ENCODE peak calls at places on chromosomes 16 and 17, in eight cellular contexts. One of them, this sample, is unnamed.

GRCh38 chr17:6753006-6753445 is 2.8 kb upstream of the XAF1 start:
- DNase-seq in GM23338: peak; percentile 56
- DNase-seq in B cell: no peak
- DNase-seq in ascending aorta: peak; percentile 78
- DNase-seq in A549: no peak
- DNase-seq in AG04449: peak; percentile 71
- DNase-seq in fibroblast of lung: peak; percentile 94
- DNase-seq in heart right ventricle: peak; percentile 65
- DNase-seq in this sample: no peak

GRCh38 chr17:36936455-36936934 is 780 bp upstream of the LHX1 start:
- DNase-seq in GM23338: peak; percentile 90
- DNase-seq in B cell: peak; percentile 58
- DNase-seq in ascending aorta: no peak
- DNase-seq in A549: no peak
- DNase-seq in AG04449: no peak
- DNase-seq in fibroblast of lung: no peak
- DNase-seq in heart right ventricle: no peak
- DNase-seq in this sample: no peak

GRCh38 chr16:58732545-58733247 is 1.4 kb downstream of the GOT2 start:
- DNase-seq in GM23338: peak; percentile 11
- DNase-seq in B cell: no peak
- DNase-seq in ascending aorta: no peak
- DNase-seq in A549: no peak
- DNase-seq in AG04449: no peak
- DNase-seq in fibroblast of lung: peak; percentile 52
- DNase-seq in heart right ventricle: no peak
- DNase-seq in this sample: no peak

GRCh38 chr17:69239611-69240010 is 11.0 kb upstream of the ABCA10 start:
- DNase-seq in GM23338: no peak
- DNase-seq in B cell: no peak
- DNase-seq in ascending aorta: no peak
- DNase-seq in A549: no peak
- DNase-seq in AG04449: no peak
- DNase-seq in fibroblast of lung: no peak
- DNase-seq in heart right ventricle: no peak
- DNase-seq in this sample: no peak

GRCh38 chr17:75774988-75775668 is 9.5 kb upstream of the UNK start:
- DNase-seq in GM23338: peak; percentile 62
- DNase-seq in B cell: no peak
- DNase-seq in ascending aorta: peak; percentile 67
- DNase-seq in A549: no peak
- DNase-seq in AG04449: no peak
- DNase-seq in fibroblast of lung: peak; percentile 38
- DNase-seq in heart right ventricle: no peak
- DNase-seq in this sample: no peak

GRCh38 chr17:31446195-31446967 is 54.9 kb downstream of the RAB11FIP4 start:
- DNase-seq in GM23338: no peak
- DNase-seq in B cell: no peak
- DNase-seq in ascending aorta: no peak
- DNase-seq in A549: peak; percentile 29
- DNase-seq in AG04449: no peak
- DNase-seq in fibroblast of lung: no peak
- DNase-seq in heart right ventricle: no peak
- DNase-seq in this sample: no peak

GRCh38 chr17:29154516-29155234 is 25.5 kb downstream of the MYO18A start:
- DNase-seq in GM23338: no peak
- DNase-seq in B cell: no peak
- DNase-seq in ascending aorta: no peak
- DNase-seq in A549: no peak
- DNase-seq in AG04449: no peak
- DNase-seq in fibroblast of lung: no peak
- DNase-seq in heart right ventricle: no peak
- DNase-seq in this sample: no peak

GRCh38 chr17:75722076-75722475 is 817 bp downstream of the ITGB4 start:
- DNase-seq in GM23338: no peak
- DNase-seq in B cell: no peak
- DNase-seq in ascending aorta: no peak
- DNase-seq in A549: no peak
- DNase-seq in AG04449: no peak
- DNase-seq in fibroblast of lung: no peak
- DNase-seq in heart right ventricle: no peak
- DNase-seq in this sample: no peak

GRCh38 chr16:69709456-69710084 is 16.8 kb downstream of the NQO1 start:
- DNase-seq in GM23338: peak; percentile 85
- DNase-seq in B cell: peak; percentile 35
- DNase-seq in ascending aorta: no peak
- DNase-seq in A549: peak; percentile 73
- DNase-seq in AG04449: no peak
- DNase-seq in fibroblast of lung: peak; percentile 61
- DNase-seq in heart right ventricle: no peak
- DNase-seq in this sample: no peak

GRCh38 chr17:76394166-76394565 is 9.8 kb downstream of the SPHK1 start:
- DNase-seq in GM23338: no peak
- DNase-seq in B cell: no peak
- DNase-seq in ascending aorta: no peak
- DNase-seq in A549: no peak
- DNase-seq in AG04449: no peak
- DNase-seq in fibroblast of lung: no peak
- DNase-seq in heart right ventricle: peak; percentile 0
- DNase-seq in this sample: no peak

GRCh38 chr16:68356249-68356918 is 45.6 kb downstream of the PRMT7 start:
- DNase-seq in GM23338: no peak
- DNase-seq in B cell: peak; percentile 61
- DNase-seq in ascending aorta: no peak
- DNase-seq in A549: no peak
- DNase-seq in AG04449: no peak
- DNase-seq in fibroblast of lung: no peak
- DNase-seq in heart right ventricle: no peak
- DNase-seq in this sample: no peak

GRCh38 chr16:31118223-31119155 is 1.0 kb downstream of the KAT8 start:
- DNase-seq in GM23338: no peak
- DNase-seq in B cell: no peak
- DNase-seq in ascending aorta: no peak
- DNase-seq in A549: no peak
- DNase-seq in AG04449: peak; percentile 52
- DNase-seq in fibroblast of lung: peak; percentile 69
- DNase-seq in heart right ventricle: no peak
- DNase-seq in this sample: no peak

GRCh38 chr16:58863042-58863441 is 128.9 kb upstream of the GOT2 start:
- DNase-seq in GM23338: peak; percentile 17
- DNase-seq in B cell: no peak
- DNase-seq in ascending aorta: no peak
- DNase-seq in A549: no peak
- DNase-seq in AG04449: no peak
- DNase-seq in fibroblast of lung: no peak
- DNase-seq in heart right ventricle: no peak
- DNase-seq in this sample: no peak

GRCh38 chr16:525123-525519 is 2.4 kb upstream of the CAPN15 start:
- DNase-seq in GM23338: no peak
- DNase-seq in B cell: no peak
- DNase-seq in ascending aorta: no peak
- DNase-seq in A549: no peak
- DNase-seq in AG04449: no peak
- DNase-seq in fibroblast of lung: no peak
- DNase-seq in heart right ventricle: no peak
- DNase-seq in this sample: no peak

GRCh38 chr16:2475413-2476344 is 752 bp downstream of the TBC1D24 start:
- DNase-seq in GM23338: peak; percentile 61
- DNase-seq in B cell: peak; percentile 72
- DNase-seq in ascending aorta: no peak
- DNase-seq in A549: no peak
- DNase-seq in AG04449: no peak
- DNase-seq in fibroblast of lung: no peak
- DNase-seq in heart right ventricle: no peak
- DNase-seq in this sample: no peak

GRCh38 chr17:80812362-80813088 is 179.1 kb upstream of the CHMP6 start:
- DNase-seq in GM23338: no peak
- DNase-seq in B cell: no peak
- DNase-seq in ascending aorta: peak; percentile 53
- DNase-seq in A549: no peak
- DNase-seq in AG04449: no peak
- DNase-seq in fibroblast of lung: no peak
- DNase-seq in heart right ventricle: no peak
- DNase-seq in this sample: no peak

GRCh38 chr16:569445-570254 is at the start of gene PIGQ:
- DNase-seq in GM23338: peak; percentile 89
- DNase-seq in B cell: peak; percentile 98
- DNase-seq in ascending aorta: peak; percentile 88
- DNase-seq in A549: peak; percentile 64
- DNase-seq in AG04449: no peak
- DNase-seq in fibroblast of lung: peak; percentile 63
- DNase-seq in heart right ventricle: peak; percentile 68
- DNase-seq in this sample: no peak

GRCh38 chr17:82924812-82925211 is 85.0 kb upstream of the ZNF750 start:
- DNase-seq in GM23338: no peak
- DNase-seq in B cell: no peak
- DNase-seq in ascending aorta: no peak
- DNase-seq in A549: no peak
- DNase-seq in AG04449: no peak
- DNase-seq in fibroblast of lung: no peak
- DNase-seq in heart right ventricle: no peak
- DNase-seq in this sample: peak; percentile 73

DNA sequence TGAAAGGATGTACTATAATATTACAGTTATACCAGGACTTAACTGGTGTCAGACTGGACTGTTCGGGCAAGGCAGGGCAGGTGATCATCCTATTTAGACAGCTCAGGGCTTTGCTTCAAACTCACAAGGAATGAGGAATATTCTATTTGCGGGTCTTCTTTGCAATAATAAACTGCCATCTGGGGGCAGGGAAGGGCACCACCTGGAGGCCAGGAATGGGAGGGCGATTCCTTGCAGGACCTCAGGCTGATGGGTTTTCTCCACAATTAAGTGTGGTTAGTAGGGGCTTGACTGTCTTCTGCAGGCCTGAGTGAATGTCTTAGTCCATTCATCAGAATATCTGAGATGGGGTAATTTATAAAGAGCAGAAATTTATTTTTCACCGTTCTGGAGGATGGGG is 424.1 kb downstream of the CA10 start:
- DNase-seq in GM23338: peak; percentile 68
- DNase-seq in B cell: no peak
- DNase-seq in ascending aorta: no peak
- DNase-seq in A549: no peak
- DNase-seq in AG04449: no peak
- DNase-seq in fibroblast of lung: no peak
- DNase-seq in heart right ventricle: peak; percentile 23
- DNase-seq in this sample: no peak
- TF ChIP-seq CTCF in GM23338: peak; percentile 92
- TF ChIP-seq CTCF in B cell: no peak
- TF ChIP-seq CTCF in ascending aorta: peak; percentile 47
- TF ChIP-seq CTCF in A549: no peak
- TF ChIP-seq CTCF in AG04449: peak; percentile 14
- TF ChIP-seq CTCF in fibroblast of lung: no peak
- TF ChIP-seq CTCF in heart right ventricle: peak; percentile 32
- TF ChIP-seq CTCF in this sample: peak; percentile 70

GRCh38 chr17:68019675-68020450 is 15.7 kb upstream of the KPNA2 start:
- DNase-seq in GM23338: peak; percentile 94
- DNase-seq in B cell: peak; percentile 96
- DNase-seq in ascending aorta: peak; percentile 99
- DNase-seq in A549: peak; percentile 98
- DNase-seq in AG04449: peak; percentile 79
- DNase-seq in fibroblast of lung: peak; percentile 90
- DNase-seq in heart right ventricle: peak; percentile 97
- DNase-seq in this sample: peak; percentile 96
- TF ChIP-seq CTCF in GM23338: peak; percentile 22
- TF ChIP-seq CTCF in B cell: peak; percentile 71
- TF ChIP-seq CTCF in ascending aorta: peak; percentile 37
- TF ChIP-seq CTCF in A549: no peak
- TF ChIP-seq CTCF in AG04449: peak; percentile 40
- TF ChIP-seq CTCF in fibroblast of lung: peak; percentile 25
- TF ChIP-seq CTCF in heart right ventricle: peak; percentile 39
- TF ChIP-seq CTCF in this sample: peak; percentile 58

GRCh38 chr16:88685156-88686061 is 898 bp downstream of the SNAI3 start:
- DNase-seq in GM23338: peak; percentile 66
- DNase-seq in B cell: peak; percentile 87
- DNase-seq in ascending aorta: no peak
- DNase-seq in A549: peak; percentile 37
- DNase-seq in AG04449: no peak
- DNase-seq in fibroblast of lung: peak; percentile 31
- DNase-seq in heart right ventricle: no peak
- DNase-seq in this sample: no peak
- TF ChIP-seq CTCF in GM23338: peak; percentile 67
- TF ChIP-seq CTCF in B cell: peak; percentile 91
- TF ChIP-seq CTCF in ascending aorta: peak; percentile 33
- TF ChIP-seq CTCF in A549: peak; percentile 50
- TF ChIP-seq CTCF in AG04449: peak; percentile 68
- TF ChIP-seq CTCF in fibroblast of lung: peak; percentile 68
- TF ChIP-seq CTCF in heart right ventricle: peak; percentile 52
- TF ChIP-seq CTCF in this sample: peak; percentile 80

GRCh38 chr16:80318107-80318506 is 222.7 kb upstream of the DYNLRB2 start:
- DNase-seq in GM23338: no peak
- DNase-seq in B cell: no peak
- DNase-seq in ascending aorta: no peak
- DNase-seq in A549: no peak
- DNase-seq in AG04449: no peak
- DNase-seq in fibroblast of lung: no peak
- DNase-seq in heart right ventricle: no peak
- DNase-seq in this sample: no peak

GRCh38 chr16:80323808-80324195 is 217.0 kb upstream of the DYNLRB2 start:
- DNase-seq in GM23338: peak; percentile 14
- DNase-seq in B cell: no peak
- DNase-seq in ascending aorta: no peak
- DNase-seq in A549: no peak
- DNase-seq in AG04449: no peak
- DNase-seq in fibroblast of lung: no peak
- DNase-seq in heart right ventricle: no peak
- DNase-seq in this sample: no peak

GRCh38 chr16:80323187-80323807 is 217.5 kb upstream of the DYNLRB2 start:
- DNase-seq in GM23338: no peak
- DNase-seq in B cell: no peak
- DNase-seq in ascending aorta: no peak
- DNase-seq in A549: no peak
- DNase-seq in AG04449: no peak
- DNase-seq in fibroblast of lung: no peak
- DNase-seq in heart right ventricle: no peak
- DNase-seq in this sample: no peak

GRCh38 chr16:80317132-80318098 is 223.4 kb upstream of the DYNLRB2 start:
- DNase-seq in GM23338: peak; percentile 66
- DNase-seq in B cell: no peak
- DNase-seq in ascending aorta: no peak
- DNase-seq in A549: peak; percentile 17
- DNase-seq in AG04449: no peak
- DNase-seq in fibroblast of lung: no peak
- DNase-seq in heart right ventricle: no peak
- DNase-seq in this sample: no peak

DNA sequence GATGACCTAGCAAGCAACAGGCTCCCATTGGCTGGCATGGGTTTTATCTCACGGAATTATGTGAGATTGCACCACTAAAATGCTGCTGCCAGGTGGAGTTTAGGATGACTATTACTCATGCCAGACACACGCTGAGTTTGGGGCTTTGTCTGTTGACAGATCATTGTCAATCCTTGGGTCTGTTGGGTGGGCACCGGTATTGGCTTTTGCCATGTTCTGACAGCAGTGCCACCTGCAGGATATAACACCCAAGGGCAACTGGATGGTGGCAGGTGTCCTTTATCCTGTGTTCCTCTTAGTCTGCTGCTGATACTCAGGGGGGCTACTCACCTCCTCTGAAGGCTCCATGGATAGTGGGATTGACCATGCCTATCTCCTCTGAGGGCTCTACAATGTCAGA is 221.6 kb upstream of the DYNLRB2 start:
- DNase-seq in GM23338: peak; percentile 42
- DNase-seq in B cell: no peak
- DNase-seq in ascending aorta: no peak
- DNase-seq in A549: no peak
- DNase-seq in AG04449: no peak
- DNase-seq in fibroblast of lung: no peak
- DNase-seq in heart right ventricle: no peak
- DNase-seq in this sample: no peak
- TF ChIP-seq CTCF in GM23338: peak; percentile 33
- TF ChIP-seq CTCF in B cell: no peak
- TF ChIP-seq CTCF in ascending aorta: no peak
- TF ChIP-seq CTCF in A549: no peak
- TF ChIP-seq CTCF in AG04449: no peak
- TF ChIP-seq CTCF in fibroblast of lung: no peak
- TF ChIP-seq CTCF in heart right ventricle: no peak
- TF ChIP-seq CTCF in this sample: no peak